ENCODE peak calls at places on chromosomes 6 and 20, in six cellular contexts. T is H7; Y is trophoblast cell; J is cardiac muscle cell; S is naive thymus-derived CD4-positive, alpha-beta T cell; U is tibial nerve. R is an unnamed sample.

GRCh38 chr6:85569323-85569722 is 24.3 kb downstream of the SNX14 start:
- DNase-seq in T (no peak), Y (no peak), J (peak), S (no peak), U (no peak), R (no peak)

GRCh38 chr6:107491791-107492674 is 2.1 kb downstream of the SOBP start:
- DNase-seq in T (no peak), Y (no peak), J (peak), S (no peak), U (peak), R (no peak)

GRCh38 chr6:124441430-124441829 is 520.8 kb upstream of the RNF217 start:
- DNase-seq in T (no peak), Y (no peak), J (no peak), S (no peak), U (no peak), R (no peak)

GRCh38 chr20:47934761-47935160 is 149.5 kb upstream of the SULF2 start:
- DNase-seq in T (no peak), Y (no peak), J (no peak), S (no peak), U (no peak), R (no peak)

GRCh38 chr6:109325400-109325801 is 56.9 kb downstream of the CD164 start:
- DNase-seq in T (no peak), Y (peak), J (no peak), S (no peak), U (no peak), R (no peak)

GRCh38 chr6:116616757-116617093 is 446 bp downstream of the RSPH4A start:
- DNase-seq in T (peak), Y (peak), J (no peak), S (no peak), U (no peak), R (no peak)

GRCh38 chr20:44743080-44743701 is 2.5 kb upstream of the KCNK15 start:
- DNase-seq in T (no peak), Y (no peak), J (no peak), S (no peak), U (no peak), R (no peak)

GRCh38 chr6:121382467-121383121 is 48.3 kb upstream of the TBC1D32 start:
- DNase-seq in T (no peak), Y (no peak), J (peak), S (no peak), U (no peak), R (no peak)

GRCh38 chr20:62239278-62239879 is 1.1 kb downstream of the OSBPL2 start:
- DNase-seq in T (peak), Y (no peak), J (no peak), S (no peak), U (no peak), R (no peak)

GRCh38 chr6:159125977-159126376 is 43.2 kb upstream of the FNDC1 start:
- DNase-seq in T (no peak), Y (no peak), J (peak), S (no peak), U (no peak), R (no peak)

GRCh38 chr6:39430968-39431523 is 108.5 kb upstream of the KCNK16 start:
- DNase-seq in T (peak), Y (no peak), J (peak), S (no peak), U (no peak), R (no peak)

GRCh38 chr6:66496659-66497058 is 789.6 kb upstream of the EYS start:
- DNase-seq in T (peak), Y (no peak), J (peak), S (no peak), U (no peak), R (no peak)

GRCh38 chr6:27791182-27791939 is 120.8 kb downstream of the OR2B2 start:
- DNase-seq in T (peak), Y (peak), J (peak), S (peak), U (peak), R (no peak)

GRCh38 chr6:6834356-6835342 is 246.1 kb downstream of the LY86 start:
- DNase-seq in T (no peak), Y (no peak), J (no peak), S (no peak), U (no peak), R (no peak)

GRCh38 chr6:43274916-43275597 is 23.0 kb upstream of the SLC22A7 start:
- DNase-seq in T (peak), Y (no peak), J (no peak), S (peak), U (no peak), R (no peak)

GRCh38 chr6:164035912-164036485 is 621.5 kb downstream of the QKI start:
- DNase-seq in T (no peak), Y (no peak), J (no peak), S (no peak), U (no peak), R (no peak)

GRCh38 chr6:35624341-35625070 is 64.2 kb downstream of the FKBP5 start:
- DNase-seq in T (peak), Y (no peak), J (no peak), S (peak), U (no peak), R (no peak)

GRCh38 chr6:83216806-83217205 is 23.6 kb downstream of the RWDD2A start:
- DNase-seq in T (no peak), Y (no peak), J (no peak), S (no peak), U (no peak), R (no peak)

GRCh38 chr6:140062042-140063041 is 687.9 kb upstream of the CITED2 start:
- DNase-seq in T (no peak), Y (peak), J (peak), S (no peak), U (peak), R (no peak)

GRCh38 chr6:137904822-137905617 is 38.0 kb downstream of the TNFAIP3 start:
- DNase-seq in T (no peak), Y (no peak), J (no peak), S (no peak), U (no peak), R (no peak)

GRCh38 chr6:131954099-131954774 is 3.1 kb upstream of the CCN2 start:
- DNase-seq in T (no peak), Y (no peak), J (peak), S (no peak), U (no peak), R (no peak)

GRCh38 chr20:63553251-63553932 is 567 bp upstream of the FNDC11 start:
- DNase-seq in T (peak), Y (no peak), J (peak), S (peak), U (peak), R (peak)

GRCh38 chr6:75600694-75601265 is 900 bp upstream of the SENP6 start:
- DNase-seq in T (no peak), Y (no peak), J (no peak), S (peak), U (no peak), R (no peak)

GRCh38 chr20:33554914-33555420 is 65.1 kb downstream of the CBFA2T2 start:
- DNase-seq in T (peak), Y (no peak), J (peak), S (peak), U (no peak), R (peak)

GRCh38 chr6:1313364-1313754 is 1.5 kb downstream of the FOXQ1 start:
- DNase-seq in T (no peak), Y (no peak), J (no peak), S (no peak), U (no peak), R (no peak)
- H3K4me3 ChIP-seq in T (peak), Y (no peak), J (no peak), S (no peak), U (no peak), R (no peak)

GRCh38 chr20:6120491-6120988 is 2.3 kb downstream of the FERMT1 start:
- DNase-seq in T (peak), Y (no peak), J (no peak), S (no peak), U (no peak), R (no peak)

GRCh38 chr20:6122111-6122872 is 538 bp downstream of the FERMT1 start:
- DNase-seq in T (peak), Y (peak), J (peak), S (no peak), U (no peak), R (no peak)

GRCh38 chr20:6121504-6121903 is 1.3 kb downstream of the FERMT1 start:
- DNase-seq in T (no peak), Y (no peak), J (no peak), S (no peak), U (no peak), R (no peak)

GRCh38 chr20:6122873-6123649 is at the start of gene FERMT1:
- DNase-seq in T (peak), Y (peak), J (peak), S (no peak), U (no peak), R (no peak)

GRCh38 chr20:6123650-6124014 is 802 bp upstream of the FERMT1 start:
- DNase-seq in T (no peak), Y (no peak), J (no peak), S (no peak), U (no peak), R (no peak)
- H3K4me3 ChIP-seq in T (peak), Y (no peak), J (no peak), S (no peak), U (no peak), R (no peak)

DNA sequence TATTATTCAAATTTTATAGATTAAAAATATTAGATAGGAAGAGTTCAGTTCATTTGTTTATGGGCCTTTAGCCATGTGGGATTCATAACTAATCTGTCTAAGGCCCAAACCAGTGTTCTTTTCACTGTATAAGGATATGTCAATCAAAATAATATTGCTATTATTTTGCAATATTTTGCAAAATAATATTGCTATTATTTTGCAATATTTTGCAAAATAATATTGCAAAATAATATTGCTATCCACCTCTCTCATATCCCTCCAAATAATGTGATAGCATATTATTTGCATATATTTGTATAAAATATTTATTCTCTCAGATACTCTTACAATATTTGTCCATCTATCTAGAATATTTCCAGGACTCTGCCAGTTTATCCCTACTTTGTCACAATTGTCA is 595.3 kb upstream of the PTCHD4 start:
- DNase-seq in T (no peak), Y (no peak), J (no peak), S (no peak), U (no peak), R (no peak)
- H3K4me3 ChIP-seq in T (no peak), Y (no peak), J (no peak), S (no peak), U (no peak), R (no peak)

GRCh38 chr20:1947535-1947846 is 46.4 kb downstream of the PDYN start:
- DNase-seq in T (no peak), Y (no peak), J (no peak), S (no peak), U (no peak), R (no peak)
- H3K4me3 ChIP-seq in T (peak), Y (no peak), J (peak), S (no peak), U (no peak), R (no peak)

GRCh38 chr20:50399003-50399916 is 110.9 kb upstream of the PTPN1 start:
- DNase-seq in T (no peak), Y (no peak), J (no peak), S (no peak), U (no peak), R (no peak)
- H3K4me3 ChIP-seq in T (no peak), Y (no peak), J (no peak), S (no peak), U (no peak), R (no peak)

DNA sequence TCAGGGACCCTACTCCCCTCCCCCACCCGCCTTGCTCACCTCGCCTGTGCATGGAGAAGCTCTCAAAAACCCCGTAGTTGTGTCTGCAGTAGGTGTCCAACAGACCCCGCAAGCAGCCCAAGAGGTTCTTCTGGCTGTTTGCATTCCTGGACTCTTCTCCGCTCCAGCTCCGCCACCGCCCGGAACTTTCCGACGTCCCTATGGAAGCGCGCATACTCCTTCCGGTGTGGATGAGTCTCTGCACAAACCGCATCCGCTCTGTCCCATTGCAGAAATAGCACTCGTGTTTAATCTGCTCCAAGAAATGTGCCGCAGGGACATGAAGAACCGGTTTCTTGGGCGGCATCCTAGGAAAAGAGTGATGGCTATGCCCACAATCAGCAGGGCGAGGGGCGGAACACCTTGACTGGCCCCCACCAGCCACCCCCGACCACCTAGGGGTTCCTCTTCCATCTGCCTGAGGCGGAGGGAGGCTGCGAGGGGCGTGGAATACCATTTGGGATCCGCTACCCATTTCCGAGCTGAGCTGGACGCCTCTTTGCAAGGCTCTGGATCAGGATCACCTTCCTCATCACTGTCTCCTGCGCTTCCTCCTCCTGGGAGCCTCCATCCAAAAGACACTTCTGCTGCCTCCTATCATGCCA is 20.2 kb downstream of the HLA-DRA start:
- DNase-seq in T (no peak), Y (peak), J (no peak), S (no peak), U (no peak), R (no peak)
- H3K4me3 ChIP-seq in T (no peak), Y (no peak), J (no peak), S (no peak), U (no peak), R (peak)

R was measured in GM12864.